ENCODE peak calls at places on chromosomes 7 and 10, in nine cellular contexts. P, R, E, J, C, W, B, Q and L are unnamed samples.

GRCh38 chr7:18570890-18571478 is 75.4 kb downstream of the HDAC9 start:
- DNase-seq in B (peak), J (no peak), W (no peak), C (peak), E (peak), Q (no peak), P (peak), R (peak), L (no peak)

GRCh38 chr10:44938938-44939337 is 20.7 kb upstream of the RASSF4 start:
- DNase-seq in E (no peak), R (no peak), C (no peak), Q (no peak), P (no peak), B (no peak), J (no peak), W (no peak), L (no peak)

GRCh38 chr7:82247814-82248433 is 195.7 kb downstream of the CACNA2D1 start:
- DNase-seq in Q (no peak), W (peak), B (peak), P (peak), E (peak), J (no peak), C (no peak), R (peak), L (no peak)

GRCh38 chr10:16945566-16945965 is 128.3 kb upstream of the RSU1 start:
- DNase-seq in C (no peak), R (peak), P (no peak), E (no peak), Q (no peak), J (no peak), W (no peak), B (peak), L (no peak)

GRCh38 chr7:43585521-43585920 is 2.6 kb downstream of the STK17A start:
- DNase-seq in Q (no peak), J (no peak), C (peak), R (peak), B (peak), E (no peak), W (no peak), P (no peak), L (no peak)

GRCh38 chr7:101432316-101432715 is 69.6 kb downstream of the COL26A1 start:
- DNase-seq in Q (no peak), W (no peak), C (no peak), E (no peak), R (no peak), J (no peak), B (no peak), P (no peak), L (no peak)

GRCh38 chr7:152709307-152710133 is 33.6 kb upstream of the XRCC2 start:
- DNase-seq in P (no peak), R (no peak), J (no peak), Q (no peak), E (no peak), W (no peak), C (no peak), B (no peak), L (no peak)

GRCh38 chr7:92432299-92432946 is 14.9 kb upstream of the GATAD1 start:
- DNase-seq in P (no peak), Q (no peak), J (no peak), C (no peak), R (no peak), E (no peak), W (no peak), B (no peak), L (no peak)

GRCh38 chr7:85055906-85056305 is 130.9 kb downstream of the SEMA3D start:
- DNase-seq in C (no peak), B (no peak), Q (no peak), E (no peak), W (no peak), J (no peak), R (no peak), P (no peak), L (no peak)

GRCh38 chr7:44761207-44762161 is 12.8 kb downstream of the ZMIZ2 start:
- DNase-seq in B (peak), R (peak), Q (no peak), P (no peak), E (no peak), C (no peak), J (no peak), W (no peak), L (no peak)

GRCh38 chr7:97025130-97025499 is 484 bp upstream of the DLX5 start:
- DNase-seq in J (no peak), E (no peak), R (no peak), B (no peak), W (no peak), Q (no peak), P (no peak), C (no peak), L (no peak)

GRCh38 chr7:22677680-22678079 is 49.3 kb upstream of the IL6 start:
- DNase-seq in E (no peak), R (no peak), C (no peak), W (no peak), B (no peak), P (no peak), Q (no peak), J (no peak), L (no peak)

GRCh38 chr7:155807805-155808550 is 4.3 kb downstream of the SHH start:
- DNase-seq in Q (no peak), P (no peak), R (no peak), C (no peak), W (no peak), J (no peak), E (no peak), B (no peak), L (peak)

GRCh38 chr10:65194555-65194954 is 1673.4 kb downstream of the REEP3 start:
- DNase-seq in P (no peak), Q (no peak), E (no peak), C (no peak), W (no peak), R (no peak), B (peak), J (no peak), L (no peak)

GRCh38 chr10:92387289-92387940 is 96.4 kb downstream of the MARCHF5 start:
- DNase-seq in P (peak), R (peak), E (peak), B (peak), W (peak), J (peak), Q (no peak), C (peak), L (no peak)

GRCh38 chr10:17003151-17003550 is 126.5 kb downstream of the CUBN start:
- DNase-seq in B (peak), R (peak), J (no peak), W (no peak), C (peak), Q (peak), P (no peak), E (no peak), L (no peak)

GRCh38 chr10:17257466-17258321 is 29.7 kb downstream of the VIM start:
- DNase-seq in E (peak), Q (no peak), J (peak), C (peak), W (peak), P (peak), B (peak), R (peak), L (peak)

GRCh38 chr10:79404231-79404609 is 41.2 kb downstream of the ZCCHC24 start:
- DNase-seq in B (peak), W (no peak), Q (no peak), P (no peak), C (peak), J (no peak), R (peak), E (no peak), L (no peak)

GRCh38 chr10:68223535-68224165 is 8.3 kb downstream of the ATOH7 start:
- DNase-seq in P (no peak), Q (no peak), B (no peak), J (no peak), C (no peak), R (no peak), E (peak), W (no peak), L (no peak)

GRCh38 chr7:87919875-87920274 is 14.2 kb upstream of the ADAM22 start:
- DNase-seq in J (no peak), C (no peak), P (no peak), E (no peak), B (no peak), W (no peak), Q (no peak), R (no peak), L (no peak)

GRCh38 chr7:72182036-72182435 is 230.1 kb downstream of the CALN1 start:
- DNase-seq in B (no peak), W (no peak), P (no peak), C (no peak), R (no peak), Q (no peak), E (no peak), J (no peak), L (no peak)

GRCh38 chr10:95755511-95756004 is 405 bp upstream of the ENTPD1 start:
- DNase-seq in P (no peak), W (peak), Q (no peak), B (no peak), J (no peak), C (peak), E (peak), R (no peak), L (peak)

GRCh38 chr10:114604357-114605129 is 53.5 kb downstream of the ABLIM1 start:
- DNase-seq in P (no peak), J (no peak), Q (no peak), R (peak), C (peak), W (no peak), E (no peak), B (no peak), L (no peak)

GRCh38 chr10:103854687-103855423 is 521 bp downstream of the SH3PXD2A start:
- DNase-seq in E (peak), C (peak), R (peak), B (peak), W (peak), P (peak), J (peak), Q (no peak), L (no peak)

GRCh38 chr10:86956195-86956840 is 1.1 kb downstream of the MMRN2 start:
- DNase-seq in C (peak), W (no peak), J (no peak), R (no peak), Q (no peak), B (no peak), P (no peak), E (no peak), L (peak)
- TF ChIP-seq CTCF in C (no peak), W (no peak), J (no peak), R (no peak), Q (no peak), B (no peak), P (no peak), E (no peak), L (no peak)

GRCh38 chr7:21028990-21029337 is 242.3 kb upstream of the SP8 start:
- DNase-seq in B (no peak), W (no peak), J (no peak), E (no peak), C (no peak), P (no peak), Q (no peak), R (no peak), L (no peak)

GRCh38 chr7:21030237-21030636 is 243.6 kb upstream of the SP8 start:
- DNase-seq in C (no peak), B (no peak), R (no peak), J (no peak), E (no peak), Q (no peak), P (no peak), W (no peak), L (no peak)

GRCh38 chr7:21023841-21024502 is 237.3 kb upstream of the SP8 start:
- DNase-seq in R (no peak), B (no peak), C (no peak), W (no peak), Q (no peak), J (no peak), P (no peak), E (no peak), L (no peak)

DNA sequence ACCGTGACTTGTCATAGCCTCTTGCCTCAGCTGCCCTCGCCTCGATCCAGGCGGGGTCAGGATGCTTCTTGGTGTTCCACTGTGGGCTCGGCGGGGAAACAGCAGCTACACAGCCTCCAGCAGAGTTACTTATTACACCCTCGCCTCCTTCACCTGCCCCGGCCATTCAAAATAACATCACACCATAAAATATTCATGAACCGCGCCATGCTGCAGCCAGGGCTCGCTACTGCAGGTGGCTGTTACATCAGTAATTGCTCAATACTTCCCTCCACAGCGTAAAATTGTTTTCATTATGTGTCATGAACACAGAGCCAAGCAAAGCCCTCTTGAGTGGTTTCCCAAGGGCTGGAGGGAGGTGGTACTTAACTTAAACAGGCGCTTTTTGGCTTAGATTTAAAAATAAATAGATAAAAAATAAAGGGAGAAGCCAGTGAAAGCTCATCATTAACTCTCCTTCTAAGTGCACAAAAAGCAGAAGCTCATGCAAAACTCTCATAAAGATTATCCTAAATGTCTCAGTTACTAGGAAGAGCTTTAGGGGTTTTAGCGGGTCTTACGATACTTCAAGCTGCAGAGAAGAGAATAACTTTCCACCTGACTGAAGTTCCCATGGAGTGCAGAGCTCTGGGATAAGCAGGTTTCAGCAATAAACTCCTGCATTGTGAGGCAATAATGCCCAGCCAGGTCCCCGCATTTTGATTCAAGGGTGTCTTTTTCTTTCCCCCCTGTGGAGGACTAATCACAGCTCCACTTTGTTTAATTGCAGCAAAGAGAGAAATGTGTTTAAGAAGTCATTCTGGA is 241.7 kb upstream of the SP8 start:
- DNase-seq in C (no peak), P (no peak), R (no peak), E (no peak), Q (no peak), B (no peak), J (peak), W (no peak), L (no peak)
- TF ChIP-seq CTCF in C (no peak), P (no peak), R (no peak), E (no peak), Q (no peak), B (no peak), J (no peak), W (no peak), L (no peak)

GRCh38 chr7:4739528-4739992 is 35.9 kb upstream of the AP5Z1 start:
- DNase-seq in W (no peak), C (no peak), B (no peak), P (peak), E (no peak), Q (no peak), R (peak), J (no peak), L (no peak)
- TF ChIP-seq CTCF in W (no peak), C (no peak), B (no peak), P (no peak), E (no peak), Q (no peak), R (peak), J (peak), L (no peak)

GRCh38 chr10:121317374-121317773 is 280.9 kb downstream of the FGFR2 start:
- DNase-seq in R (no peak), E (no peak), W (no peak), B (no peak), P (no peak), C (no peak), Q (no peak), J (no peak), L (no peak)
- TF ChIP-seq CTCF in R (no peak), E (no peak), W (no peak), B (no peak), P (no peak), C (no peak), Q (no peak), J (peak), L (no peak)

GRCh38 chr10:14302035-14302434 is 28.7 kb downstream of the FRMD4A start:
- DNase-seq in R (peak), Q (no peak), J (no peak), P (no peak), C (peak), W (no peak), B (peak), E (no peak), L (no peak)

GRCh38 chr10:14291296-14291695 is 39.4 kb downstream of the FRMD4A start:
- DNase-seq in P (no peak), C (no peak), R (no peak), B (no peak), E (no peak), Q (no peak), W (no peak), J (no peak), L (no peak)

GRCh38 chr10:14293516-14293915 is 37.2 kb downstream of the FRMD4A start:
- DNase-seq in R (no peak), E (no peak), C (peak), B (no peak), J (no peak), Q (no peak), W (no peak), P (no peak), L (no peak)

GRCh38 chr10:14299516-14299915 is 31.2 kb downstream of the FRMD4A start:
- DNase-seq in C (no peak), J (no peak), B (no peak), P (no peak), R (no peak), E (no peak), W (no peak), Q (no peak), L (no peak)

GRCh38 chr10:14296081-14296709 is 34.5 kb downstream of the FRMD4A start:
- DNase-seq in Q (no peak), J (no peak), E (no peak), P (no peak), C (peak), B (no peak), R (peak), W (no peak), L (no peak)
- TF ChIP-seq CTCF in Q (no peak), J (no peak), E (no peak), P (no peak), C (no peak), B (no peak), R (no peak), W (no peak), L (no peak)

DNA sequence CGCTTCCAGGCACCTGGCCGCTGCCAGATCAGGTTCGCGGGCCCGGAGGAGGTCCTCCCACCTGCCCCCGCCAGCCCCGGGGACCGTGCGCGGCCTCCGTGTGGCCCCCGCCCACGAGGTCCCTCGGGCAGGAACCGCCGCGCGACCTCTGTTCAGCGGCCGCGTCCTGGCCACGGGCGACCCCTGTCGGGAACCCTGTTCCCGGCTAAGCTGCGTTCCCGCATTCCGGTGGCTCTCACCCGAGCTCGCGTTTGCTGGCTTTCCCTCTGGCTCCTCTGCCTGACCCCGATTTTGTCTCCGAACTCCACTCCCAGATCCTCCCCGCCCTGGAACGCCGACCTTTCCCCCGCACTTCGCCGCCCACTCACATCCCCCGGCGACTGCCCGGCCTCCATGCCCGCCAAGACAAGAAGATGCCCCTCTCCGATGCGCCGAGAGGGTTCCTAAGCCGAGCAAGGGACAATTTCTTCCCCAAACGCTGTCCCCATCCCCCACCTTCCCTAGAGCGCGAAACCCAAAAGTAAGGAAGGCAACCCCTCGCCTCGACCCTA is 2.3 kb downstream of the SFMBT2 start:
- DNase-seq in R (no peak), C (peak), P (peak), E (peak), B (no peak), Q (no peak), W (peak), J (peak), L (no peak)
- TF ChIP-seq CTCF in R (peak), C (peak), P (peak), E (peak), B (peak), Q (peak), W (peak), J (peak), L (peak)

DNA sequence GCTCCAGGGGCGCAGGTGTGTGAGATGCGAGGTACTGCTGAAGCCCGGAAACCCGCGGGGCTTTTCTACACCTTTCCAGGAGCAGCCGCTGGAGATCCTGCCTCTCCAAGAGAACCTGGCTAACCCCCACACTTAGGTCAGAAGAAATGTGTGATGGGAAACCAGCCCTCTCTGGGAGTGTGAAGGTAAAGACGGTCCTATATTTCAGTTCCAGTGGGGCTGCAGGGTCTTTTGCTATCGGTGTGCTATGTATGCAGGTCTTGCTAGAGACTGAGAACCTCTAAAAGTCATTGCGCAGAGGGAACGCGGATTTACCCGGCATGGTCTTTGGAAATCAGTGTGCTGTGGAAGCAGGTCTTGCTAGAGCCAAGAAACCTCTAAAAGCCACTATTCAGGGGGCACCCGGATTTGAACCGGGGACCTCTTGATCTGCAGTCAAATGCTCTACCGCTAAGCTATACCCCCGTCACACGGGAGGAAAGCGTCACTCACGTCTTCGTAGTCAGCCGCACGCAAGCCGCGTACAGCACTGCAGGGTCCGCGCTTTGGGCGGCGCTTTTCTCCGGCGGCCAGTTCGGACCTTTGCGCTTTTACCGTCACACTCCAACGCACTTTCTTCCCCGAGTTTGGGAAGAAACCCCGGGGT is 46.0 kb downstream of the ZNF777 start:
- DNase-seq in E (no peak), P (no peak), J (peak), Q (no peak), W (no peak), R (peak), B (peak), C (peak), L (no peak)
- TF ChIP-seq CTCF in E (no peak), P (no peak), J (no peak), Q (no peak), W (no peak), R (no peak), B (no peak), C (no peak), L (no peak)